ENCODE peak calls at places on chromosomes 1 and 21, in six cellular contexts. B, O, V, D, G and S are unnamed samples.
A peak's percentile ranks its signal among the peaks of the same experiment; 100 is the strongest.

GRCh38 chr1:55466343-55466742 is 251.2 kb upstream of the USP24 start:
- DNase-seq in G (no peak), D (peak; percentile 74), B (no peak), O (no peak), V (peak; percentile 79), S (no peak)

GRCh38 chr1:87330954-87331318 is 2.3 kb downstream of the LMO4 start:
- DNase-seq in B (no peak), D (no peak), G (peak; percentile 41), O (no peak), V (no peak), S (no peak)

GRCh38 chr1:154179951-154180687 is 11.8 kb downstream of the TPM3 start:
- DNase-seq in G (peak; percentile 14), V (no peak), D (no peak), O (no peak), B (no peak), S (peak; percentile 32)

GRCh38 chr1:243343970-243344749 is 88.3 kb downstream of the SDCCAG8 start:
- DNase-seq in O (no peak), G (peak; percentile 74), V (peak; percentile 81), B (peak; percentile 4), D (no peak), S (no peak)

GRCh38 chr1:205444931-205445652 is 10.8 kb downstream of the BLACAT1 start:
- DNase-seq in V (no peak), B (no peak), O (peak; percentile 87), D (no peak), G (peak; percentile 95), S (peak; percentile 77)

GRCh38 chr21:46188226-46189212 is 4.3 kb upstream of the SPATC1L start:
- DNase-seq in V (peak; percentile 84), G (no peak), D (peak; percentile 74), B (no peak), O (peak; percentile 21), S (peak; percentile 64)

GRCh38 chr1:7995437-7995836 is 30.7 kb downstream of the ERRFI1 start:
- DNase-seq in V (no peak), B (no peak), D (no peak), G (no peak), O (no peak), S (no peak)

GRCh38 chr1:169348356-169349036 is 19.1 kb downstream of the NME7 start:
- DNase-seq in G (peak; percentile 66), B (no peak), V (peak; percentile 88), O (no peak), D (no peak), S (no peak)

GRCh38 chr1:180230416-180230790 is 339 bp downstream of the LHX4 start:
- DNase-seq in G (peak; percentile 65), B (no peak), V (no peak), D (no peak), O (no peak), S (no peak)

GRCh38 chr1:63821650-63822049 is 47.8 kb downstream of the ROR1 start:
- DNase-seq in O (peak; percentile 48), V (peak; percentile 49), B (no peak), D (no peak), G (no peak), S (no peak)

GRCh38 chr1:9239622-9240401 is 5.2 kb downstream of the H6PD start:
- DNase-seq in O (peak; percentile 79), D (peak; percentile 45), B (peak; percentile 95), V (peak; percentile 76), G (peak; percentile 30), S (peak; percentile 59)

GRCh38 chr21:37829447-37829846 is 86.8 kb downstream of the KCNJ6 start:
- DNase-seq in G (no peak), B (peak; percentile 45), D (no peak), O (no peak), V (peak; percentile 48), S (no peak)

GRCh38 chr1:76583875-76584477 is 283.3 kb upstream of the ST6GALNAC5 start:
- DNase-seq in G (no peak), D (no peak), V (no peak), O (no peak), B (no peak), S (no peak)

GRCh38 chr1:161720956-161721737 is at the start of gene FCRLB:
- DNase-seq in O (no peak), B (no peak), D (no peak), G (no peak), V (no peak), S (no peak)

GRCh38 chr1:168465942-168466702 is 77.7 kb downstream of the XCL2 start:
- DNase-seq in G (no peak), V (peak; percentile 45), B (no peak), O (peak; percentile 64), D (peak; percentile 20), S (no peak)

GRCh38 chr1:24704411-24705259 is 40.6 kb upstream of the CLIC4 start:
- DNase-seq in V (no peak), G (peak; percentile 78), D (no peak), O (no peak), B (no peak), S (no peak)

GRCh38 chr1:201898992-201899391 is 10.3 kb downstream of the SHISA4 start:
- DNase-seq in G (no peak), B (no peak), V (no peak), D (no peak), O (no peak), S (no peak)

GRCh38 chr21:35340273-35340672 is 291.2 kb upstream of the RUNX1 start:
- DNase-seq in O (no peak), B (no peak), G (no peak), D (no peak), V (no peak), S (no peak)

GRCh38 chr21:26843912-26844257 is 1.3 kb downstream of the ADAMTS1 start:
- DNase-seq in D (no peak), O (no peak), G (peak; percentile 42), V (peak; percentile 53), B (no peak), S (no peak)

GRCh38 chr1:8727809-8728213 is 89.6 kb downstream of the RERE start:
- DNase-seq in B (no peak), G (peak; percentile 38), O (no peak), V (no peak), D (no peak), S (no peak)

DNA sequence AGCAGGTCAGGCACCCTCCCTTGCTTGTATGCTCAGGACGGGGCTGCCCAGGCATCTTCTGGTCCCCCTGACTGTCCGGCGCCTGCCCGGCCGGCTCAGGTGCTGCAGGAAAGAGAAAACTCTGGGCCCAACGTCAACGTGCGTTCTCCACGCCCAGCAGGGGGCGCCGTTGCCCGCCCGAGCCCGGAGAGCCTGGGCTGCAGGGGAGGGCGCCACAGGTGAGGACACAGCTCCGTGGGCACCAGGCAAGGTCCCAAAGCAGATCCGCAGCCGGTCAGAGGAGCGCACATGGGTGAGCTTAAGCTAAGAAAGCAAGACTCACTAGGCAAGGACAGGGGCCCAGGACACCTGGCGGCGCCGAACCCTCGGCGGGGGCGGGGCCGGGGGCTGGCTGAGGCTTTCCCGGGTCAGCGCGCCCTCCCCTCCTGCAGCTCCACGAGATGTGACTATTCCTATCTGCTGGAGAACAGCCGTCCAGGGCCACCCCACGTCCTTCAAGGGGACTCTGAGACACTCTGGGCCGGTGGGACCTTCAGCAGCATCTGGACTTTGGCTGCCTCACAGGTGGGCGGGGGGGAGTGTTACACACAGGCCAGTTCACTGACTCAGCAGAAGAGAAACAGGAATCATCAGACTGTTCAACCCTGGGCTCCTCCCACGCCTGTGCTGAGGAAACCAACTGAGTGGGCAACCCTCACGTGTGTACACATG is 29.3 kb downstream of the KRTAP10-1 start:
- DNase-seq in V (peak; percentile 55), G (peak; percentile 85), B (peak; percentile 29), O (peak; percentile 72), D (no peak), S (no peak)
- H3K4me3 ChIP-seq in V (no peak overlapping the region), G (peak overlapping the region; percentile 45), B (no peak overlapping the region), O (no peak overlapping the region), D (no peak overlapping the region), S (no peak overlapping the region)

GRCh38 chr1:159945483-159946241 is at the start of gene IGSF9:
- DNase-seq in O (peak; percentile 86), G (peak; percentile 99), B (no peak), V (peak; percentile 83), D (peak; percentile 84), S (peak; percentile 77)
- H3K4me3 ChIP-seq in O (peak within 1 kb of the TSS; percentile 6), G (peak within 1 kb of the TSS; percentile 80), B (no peak within 1 kb of the TSS), V (peak within 1 kb of the TSS; percentile 77), D (peak within 1 kb of the TSS; percentile 14), S (peak within 1 kb of the TSS; percentile 58)

DNA sequence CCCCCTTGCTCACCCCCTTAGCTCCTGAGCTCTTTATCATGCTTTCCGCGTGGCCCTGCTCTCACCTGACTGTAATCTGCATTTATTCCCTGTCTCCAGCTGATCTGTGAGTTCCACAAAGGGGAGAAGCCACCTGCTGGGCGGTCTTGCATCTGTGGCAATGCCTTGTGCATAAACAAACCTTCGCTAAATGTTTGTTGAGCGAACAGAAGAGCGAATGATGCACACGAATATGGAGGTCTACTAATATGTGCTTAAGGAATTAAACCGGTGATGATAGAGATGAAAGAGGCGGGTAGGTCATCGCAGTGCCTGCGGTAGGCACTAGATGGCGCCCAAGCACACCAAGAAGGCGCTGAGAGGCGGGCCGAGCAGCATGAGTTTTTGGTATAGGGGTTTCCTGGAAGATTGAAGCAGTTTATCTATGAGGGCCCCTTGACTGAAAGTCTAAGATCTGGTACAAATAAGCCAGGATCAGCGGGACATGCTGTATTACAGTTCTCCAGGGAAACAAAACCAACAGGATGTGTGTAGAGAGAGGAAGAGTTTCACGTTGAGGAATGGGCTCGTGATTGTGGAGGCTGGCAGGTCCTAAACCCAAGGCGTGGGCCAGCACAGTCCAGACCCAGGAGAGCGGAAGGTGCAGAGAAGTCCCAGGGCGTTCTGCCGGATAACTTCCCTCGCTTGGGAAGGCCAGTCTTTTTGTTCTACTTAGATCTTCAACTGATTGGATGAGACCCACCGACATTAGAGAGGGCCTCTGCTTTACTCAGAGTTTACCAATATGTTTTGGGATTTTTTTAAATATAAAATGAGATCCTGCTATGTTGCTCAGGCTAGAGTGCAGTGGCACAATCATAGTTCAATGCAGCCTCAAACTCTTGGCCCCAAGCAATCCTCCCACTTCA is 34.7 kb downstream of the TOMM20 start:
- DNase-seq in B (no peak), G (peak; percentile 83), D (peak; percentile 72), V (peak; percentile 86), O (peak; percentile 79), S (peak; percentile 81)
- H3K4me3 ChIP-seq in B (no peak overlapping the region), G (peak overlapping the region; percentile 19), D (no peak overlapping the region), V (peak overlapping the region; percentile 74), O (no peak overlapping the region), S (peak overlapping the region; percentile 8)

DNA sequence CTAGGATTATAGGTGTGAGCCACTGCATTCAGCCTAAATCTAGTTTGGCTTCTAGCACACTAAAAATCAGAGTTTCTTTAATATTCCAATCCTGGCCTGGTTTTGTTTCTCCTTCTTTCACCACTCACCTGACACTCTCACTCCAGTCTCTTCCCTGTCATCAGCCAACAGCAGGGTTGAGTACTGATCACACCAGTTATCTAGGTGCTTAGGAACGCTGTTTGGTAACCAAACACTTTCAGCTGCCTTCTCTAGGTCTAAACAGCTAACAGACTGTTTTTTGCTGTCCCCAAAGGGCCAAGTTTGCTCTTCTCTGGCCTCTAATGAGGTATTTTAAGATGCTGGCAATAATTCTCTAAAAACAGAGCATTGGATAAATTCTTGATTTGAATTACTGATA is 17.7 kb upstream of the FRRS1 start:
- DNase-seq in B (no peak), V (no peak), D (no peak), O (no peak), G (no peak), S (no peak)
- H3K4me3 ChIP-seq in B (no peak overlapping the region), V (no peak overlapping the region), D (no peak overlapping the region), O (no peak overlapping the region), G (no peak overlapping the region), S (no peak overlapping the region)

GRCh38 chr1:2556277-2557145 is at the start of gene TNFRSF14:
- DNase-seq in O (peak; percentile 75), B (peak; percentile 36), G (peak; percentile 47), D (peak; percentile 63), V (peak; percentile 56), S (peak; percentile 85)
- H3K4me3 ChIP-seq in O (peak within 1 kb of the TSS; percentile 34), B (peak within 1 kb of the TSS; percentile 55), G (no peak within 1 kb of the TSS), D (peak within 1 kb of the TSS; percentile 54), V (peak within 1 kb of the TSS; percentile 93), S (peak within 1 kb of the TSS; percentile 62)

GRCh38 chr1:193123751-193124150 is 1.9 kb downstream of the CDC73 start:
- DNase-seq in D (no peak), B (no peak), O (no peak), G (no peak), V (no peak), S (no peak)
- H3K4me3 ChIP-seq in D (no peak overlapping the region), B (no peak overlapping the region), O (no peak overlapping the region), G (peak overlapping the region; percentile 85), V (peak overlapping the region; percentile 100), S (peak overlapping the region; percentile 67)